ENCODE peak calls at places on chromosomes 16 and 17, in five cellular contexts. J is heart right ventricle; Q is Panc1; H is IMR-90; S is effector memory CD4-positive, alpha-beta T cell. A is an unnamed sample. For H3K9me3, the result is how much of the 10 kb centered on the place peaks cover.

GRCh38 chr16:32116080-32116479 is 137.0 kb upstream of the TP53TG3D start:
- DNase-seq in J (peak), Q (no peak), H (no peak), S (no peak), A (no peak)

GRCh38 chr17:61009619-61010018 is 332.0 kb downstream of the BCAS3 start:
- DNase-seq in J (no peak), Q (no peak), H (peak), S (no peak), A (no peak)

GRCh38 chr17:2796164-2797140 is at the start of gene RAP1GAP2:
- DNase-seq in J (peak), Q (no peak), H (no peak), S (peak), A (peak)

GRCh38 chr17:14121952-14122351 is 52.6 kb downstream of the COX10 start:
- DNase-seq in J (no peak), Q (no peak), H (no peak), S (no peak), A (no peak)

GRCh38 chr17:82424001-82424862 is 5.8 kb upstream of the OGFOD3 start:
- DNase-seq in J (no peak), Q (no peak), H (peak), S (peak), A (peak)

GRCh38 chr16:86984286-86984685 is 332.9 kb downstream of the C16orf95 start:
- DNase-seq in J (no peak), Q (no peak), H (no peak), S (no peak), A (no peak)

GRCh38 chr17:6639651-6640535 is 618 bp downstream of the KIAA0753 start:
- DNase-seq in J (peak), Q (no peak), H (peak), S (no peak), A (no peak)

GRCh38 chr16:74774223-74775139 is at the start of gene FA2H:
- DNase-seq in J (peak), Q (no peak), H (peak), S (peak), A (peak)

GRCh38 chr16:70267516-70267915 is 15.8 kb upstream of the EXOSC6 start:
- DNase-seq in J (no peak), Q (no peak), H (peak), S (no peak), A (no peak)

GRCh38 chr17:47868134-47868533 is 17.2 kb upstream of the SP6 start:
- DNase-seq in J (no peak), Q (no peak), H (no peak), S (no peak), A (no peak)

GRCh38 chr17:33523577-33523981 is 230.5 kb upstream of the ASIC2 start:
- DNase-seq in J (no peak), Q (no peak), H (no peak), S (no peak), A (no peak)

GRCh38 chr17:56834380-56835258 is 668 bp downstream of the DGKE start:
- DNase-seq in J (peak), Q (no peak), H (peak), S (peak), A (peak)

GRCh38 chr17:50396261-50397110 is 837 bp downstream of the LRRC59 start:
- DNase-seq in J (no peak), Q (no peak), H (peak), S (no peak), A (no peak)

GRCh38 chr16:333406-334094 is 19.0 kb downstream of the AXIN1 start:
- DNase-seq in J (no peak), Q (no peak), H (no peak), S (no peak), A (no peak)

GRCh38 chr16:27217256-27217655 is 13.9 kb downstream of the KDM8 start:
- DNase-seq in J (no peak), Q (no peak), H (peak), S (no peak), A (no peak)

DNA sequence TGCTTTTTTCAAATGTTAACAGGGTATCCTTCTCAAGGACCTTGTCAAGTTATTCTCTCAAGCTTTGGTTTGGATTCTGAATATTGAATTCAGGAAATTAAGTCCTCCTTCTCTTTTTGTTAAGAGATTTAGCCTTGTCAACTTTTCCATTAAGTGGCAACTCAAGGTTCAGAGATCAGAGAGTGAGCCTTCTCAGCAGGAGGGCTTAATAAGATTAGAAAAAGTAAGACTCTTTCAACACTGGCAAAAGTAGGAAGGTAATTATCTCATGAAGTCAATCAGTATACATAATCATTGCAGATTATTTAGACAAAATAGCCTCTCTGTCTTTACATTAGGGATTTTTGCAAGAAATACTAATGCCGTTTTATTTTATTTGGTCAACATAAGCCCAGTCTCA is 330.7 kb downstream of the KIF2B start:
- DNase-seq in J (no peak), Q (no peak), H (no peak), S (no peak), A (no peak)
- H3K9me3 ChIP-seq in J (under half), Q (under half), H (under half), S (under half), A (under half)

GRCh38 chr17:28469376-28469775 is 4.1 kb upstream of the SLC13A2 start:
- DNase-seq in J (no peak), Q (no peak), H (no peak), S (no peak), A (no peak)
- H3K9me3 ChIP-seq in J (under half), Q (under half), H (under half), S (under half), A (under half)

DNA sequence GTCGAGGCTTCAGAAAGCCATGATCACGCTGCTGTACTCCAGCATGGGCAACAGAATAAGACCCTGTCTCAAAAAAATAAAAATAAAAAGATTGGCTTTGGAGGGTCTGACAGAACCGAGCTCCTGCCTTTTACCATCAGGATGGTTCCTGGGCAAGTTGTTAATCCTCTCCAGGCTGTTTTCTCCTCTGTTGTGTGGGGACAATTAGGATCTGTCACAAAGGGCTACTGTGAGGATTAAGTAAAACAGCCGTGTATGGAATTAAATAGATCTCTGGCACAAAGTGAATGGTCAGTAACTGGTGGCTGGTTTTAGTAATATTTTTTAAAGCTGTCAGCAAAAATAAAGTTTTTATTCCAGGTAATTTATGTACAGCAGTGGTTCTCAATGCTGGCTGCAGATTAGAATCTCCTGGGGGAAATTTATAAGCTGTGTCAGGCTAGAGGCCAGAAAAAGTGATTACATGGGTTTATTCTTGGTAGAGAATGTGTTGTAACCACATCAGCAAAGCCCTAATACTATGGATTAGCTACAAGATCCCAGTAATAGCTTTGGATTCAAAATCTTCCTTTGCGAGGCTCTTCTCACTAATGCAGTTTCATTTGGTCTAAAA is 47.2 kb downstream of the GPRC5B start:
- DNase-seq in J (no peak), Q (no peak), H (no peak), S (no peak), A (no peak)
- H3K9me3 ChIP-seq in J (under half), Q (under half), H (under half), S (under half), A (under half)

DNA sequence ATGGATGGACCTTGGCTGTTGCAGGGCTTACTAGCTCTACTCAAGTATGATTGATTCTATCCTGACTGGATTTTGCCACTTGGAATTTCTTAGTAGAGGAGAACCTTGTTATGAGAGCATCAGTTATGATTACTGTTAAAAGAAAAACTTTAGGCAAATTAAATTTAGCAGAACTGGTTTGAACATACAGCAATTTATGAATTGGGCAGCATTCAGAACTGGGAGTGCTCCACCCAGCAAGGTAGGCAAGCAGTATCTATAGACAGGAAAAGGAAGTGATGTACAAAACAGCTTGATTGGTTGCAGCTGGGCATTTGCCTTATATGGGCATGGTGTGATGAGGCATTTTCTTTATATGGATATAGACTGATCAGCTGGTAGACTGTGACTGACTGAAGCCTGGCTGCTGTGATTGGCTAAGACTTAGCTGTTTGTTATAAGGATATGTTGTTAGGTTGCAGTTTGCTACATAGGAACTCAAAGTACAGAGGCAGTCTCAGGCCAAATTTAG is 17.6 kb upstream of the CYLD start:
- DNase-seq in J (no peak), Q (no peak), H (no peak), S (no peak), A (no peak)
- H3K9me3 ChIP-seq in J (under half), Q (under half), H (under half), S (under half), A (under half)

GRCh38 chr16:24572069-24572468 is 32.7 kb downstream of the RBBP6 start:
- DNase-seq in J (no peak), Q (no peak), H (no peak), S (no peak), A (no peak)
- H3K9me3 ChIP-seq in J (under half), Q (under half), H (under half), S (under half), A (under half)

GRCh38 chr17:71361691-71362450 is 758.9 kb upstream of the SOX9 start:
- DNase-seq in J (no peak), Q (no peak), H (peak), S (no peak), A (no peak)

GRCh38 chr17:71360301-71360700 is 760.5 kb upstream of the SOX9 start:
- DNase-seq in J (no peak), Q (no peak), H (peak), S (no peak), A (no peak)

GRCh38 chr17:71363661-71364060 is 757.2 kb upstream of the SOX9 start:
- DNase-seq in J (no peak), Q (no peak), H (no peak), S (no peak), A (no peak)
- H3K9me3 ChIP-seq in J (under half), Q (under half), H (under half), S (under half), A (under half)